ENCODE peak calls at places on chromosomes 12 and 14, in eight cellular contexts. F, Z, C, P, H, S, N and I are unnamed samples.

GRCh38 chr12:93178154-93178878 is 199.4 kb upstream of the NUDT4 start:
- DNase-seq in F (no peak), N (no peak), P (no peak), S (no peak), Z (no peak), C (no peak), H (no peak), I (no peak)

GRCh38 chr12:58860050-58860787 is 60.1 kb downstream of the LRIG3 start:
- DNase-seq in C (no peak), F (no peak), H (no peak), P (no peak), Z (no peak), N (no peak), S (no peak), I (no peak)

GRCh38 chr12:108332791-108333382 is 6.2 kb downstream of the CMKLR1 start:
- DNase-seq in S (no peak), P (no peak), Z (no peak), F (no peak), H (no peak), N (no peak), C (no peak), I (no peak)

GRCh38 chr12:118981285-118982201 is at the start of gene SRRM4:
- DNase-seq in Z (no peak), S (no peak), C (peak), P (no peak), N (no peak), F (no peak), H (no peak), I (peak)

GRCh38 chr12:116066381-116067230 is 210.9 kb downstream of the MED13L start:
- DNase-seq in C (no peak), S (peak), Z (peak), H (peak), F (peak), N (no peak), P (peak), I (peak)

GRCh38 chr14:101197595-101198397 is 294.3 kb upstream of the RTL1 start:
- DNase-seq in P (no peak), Z (no peak), N (peak), F (no peak), C (no peak), S (peak), H (no peak), I (no peak)

GRCh38 chr14:43687866-43688265 is 819.2 kb downstream of the FSCB start:
- DNase-seq in S (no peak), F (peak), N (no peak), H (peak), Z (peak), C (no peak), P (no peak), I (no peak)

GRCh38 chr14:80456200-80456599 is 244.9 kb upstream of the DIO2 start:
- DNase-seq in Z (no peak), F (peak), H (peak), C (no peak), S (no peak), P (no peak), N (no peak), I (no peak)

GRCh38 chr14:28651148-28651547 is 115.4 kb upstream of the FOXG1 start:
- DNase-seq in C (no peak), N (no peak), F (no peak), H (no peak), S (no peak), P (no peak), Z (no peak), I (no peak)

GRCh38 chr14:30227871-30228270 is 300.2 kb upstream of the PRKD1 start:
- DNase-seq in F (peak), C (no peak), P (no peak), S (no peak), Z (peak), N (peak), H (peak), I (no peak)

GRCh38 chr14:95226801-95227200 is 69.5 kb upstream of the DICER1 start:
- DNase-seq in C (no peak), N (no peak), H (no peak), P (no peak), F (no peak), Z (peak), S (no peak), I (no peak)

GRCh38 chr12:2378835-2379330 is 326.1 kb downstream of the CACNA1C start:
- DNase-seq in S (no peak), C (no peak), F (no peak), N (no peak), P (no peak), Z (no peak), H (no peak), I (no peak)

GRCh38 chr12:106239951-106240335 is 7.9 kb downstream of the CKAP4 start:
- DNase-seq in Z (no peak), N (no peak), S (peak), P (no peak), F (no peak), C (no peak), H (no peak), I (no peak)

GRCh38 chr14:69792887-69793421 is 4.1 kb downstream of the SLC10A1 start:
- DNase-seq in Z (no peak), N (no peak), C (no peak), F (no peak), S (no peak), P (no peak), H (no peak), I (no peak)

GRCh38 chr12:94169966-94170689 is 21.8 kb downstream of the PLXNC1 start:
- DNase-seq in N (no peak), C (no peak), H (no peak), P (no peak), S (no peak), F (no peak), Z (no peak), I (no peak)

GRCh38 chr14:22379727-22380126 is 209.3 kb downstream of the DAD1 start:
- DNase-seq in F (no peak), C (no peak), H (no peak), P (no peak), S (no peak), Z (peak), N (no peak), I (no peak)

GRCh38 chr14:103518416-103519042 is 4.1 kb downstream of the CKB start:
- DNase-seq in S (peak), N (peak), Z (no peak), C (peak), P (peak), H (no peak), F (peak), I (peak)

GRCh38 chr12:7075518-7075917 is 15.0 kb downstream of the C1S start:
- DNase-seq in C (no peak), S (no peak), H (peak), N (no peak), Z (no peak), F (no peak), P (no peak), I (no peak)

GRCh38 chr14:82999802-83000201 is 1466.1 kb upstream of the SEL1L start:
- DNase-seq in N (no peak), P (no peak), S (no peak), C (no peak), F (no peak), Z (peak), H (no peak), I (no peak)

GRCh38 chr12:81872400-81872799 is 113.2 kb upstream of the PPFIA2 start:
- DNase-seq in C (no peak), F (no peak), S (no peak), H (no peak), Z (no peak), P (no peak), N (no peak), I (no peak)

GRCh38 chr12:47755655-47756562 is 2.8 kb downstream of the RAPGEF3 start:
- DNase-seq in S (no peak), Z (peak), C (no peak), H (no peak), N (no peak), F (no peak), P (peak), I (no peak)

GRCh38 chr12:50317198-50317597 is 33.9 kb upstream of the LIMA1 start:
- DNase-seq in C (no peak), Z (no peak), F (peak), P (no peak), N (no peak), S (no peak), H (no peak), I (no peak)

GRCh38 chr14:94122438-94122837 is 7.0 kb downstream of the IFI27L2 start:
- DNase-seq in F (no peak), C (no peak), Z (no peak), N (no peak), P (no peak), S (no peak), H (no peak), I (no peak)

GRCh38 chr14:92914087-92914656 is 8.8 kb upstream of the CHGA start:
- DNase-seq in H (peak), C (no peak), Z (no peak), N (no peak), P (peak), S (no peak), F (peak), I (no peak)

GRCh38 chr12:8449293-8449944 is 6.3 kb upstream of the CLEC6A start:
- DNase-seq in F (no peak), S (no peak), Z (peak), C (no peak), H (no peak), N (no peak), P (no peak), I (no peak)

GRCh38 chr14:100898935-100899840 is 4.3 kb downstream of the RTL1 start:
- DNase-seq in Z (no peak), N (no peak), C (no peak), H (no peak), S (no peak), P (no peak), F (no peak), I (peak)

GRCh38 chr14:82710257-82710841 is 1176.7 kb upstream of the SEL1L start:
- DNase-seq in H (peak), S (no peak), C (no peak), P (peak), F (peak), Z (peak), N (peak), I (peak)

GRCh38 chr12:1130164-1130563 is 139.1 kb downstream of the ERC1 start:
- DNase-seq in F (no peak), H (no peak), S (no peak), P (no peak), N (no peak), C (no peak), Z (no peak), I (no peak)

GRCh38 chr14:68113328-68113930 is 293.9 kb downstream of the RAD51B start:
- DNase-seq in H (peak), C (no peak), S (no peak), P (no peak), Z (no peak), N (no peak), F (peak), I (no peak)

GRCh38 chr12:72982351-72982750 is 710.2 kb downstream of the TRHDE start:
- DNase-seq in P (no peak), C (no peak), H (no peak), Z (no peak), N (no peak), F (no peak), S (no peak), I (no peak)

GRCh38 chr12:128660532-128661215 is 163.1 kb downstream of the SLC15A4 start:
- DNase-seq in H (no peak), C (no peak), F (no peak), S (no peak), P (no peak), N (no peak), Z (no peak), I (no peak)

GRCh38 chr14:36505892-36506731 is 13.9 kb downstream of the NKX2-1 start:
- DNase-seq in P (no peak), S (no peak), N (no peak), H (no peak), Z (no peak), C (no peak), F (no peak), I (no peak)